ENCODE peak calls at places on chromosomes 3 and 15, in seven cellular contexts. Z is cardiac muscle cell, D is suprapubic skin, I is IMR-90, A is heart right ventricle, T is colonic mucosa, M is mucosa of descending colon. B is an unnamed sample. For H3K4me1, the result is how much of the 10 kb centered on the place peaks cover.

GRCh38 chr3:45211466-45212094 is 14.5 kb downstream of the TMEM158 start:
- DNase-seq in I (no peak), T (no peak), D (no peak), A (no peak), M (no peak), Z (peak), B (no peak)

GRCh38 chr3:150248116-150248864 is 159.8 kb upstream of the TSC22D2 start:
- DNase-seq in M (no peak), D (no peak), Z (peak), A (no peak), I (peak), T (no peak), B (no peak)

GRCh38 chr3:42678447-42678846 is 6.9 kb upstream of the KLHL40 start:
- DNase-seq in Z (no peak), D (no peak), M (no peak), T (no peak), I (no peak), A (no peak), B (no peak)

GRCh38 chr3:136184703-136185102 is 11.4 kb downstream of the MSL2 start:
- DNase-seq in D (no peak), T (no peak), I (no peak), A (no peak), M (no peak), Z (peak), B (no peak)

GRCh38 chr3:38519651-38520050 is 23.5 kb downstream of the EXOG start:
- DNase-seq in M (no peak), I (no peak), A (no peak), D (no peak), Z (no peak), T (no peak), B (no peak)

GRCh38 chr15:32775103-32775502 is 57.3 kb downstream of the GREM1 start:
- DNase-seq in I (no peak), T (no peak), M (no peak), A (no peak), Z (no peak), D (no peak), B (no peak)

GRCh38 chr15:76865548-76865991 is 39.6 kb downstream of the SCAPER start:
- DNase-seq in T (no peak), D (no peak), Z (no peak), M (no peak), A (no peak), I (peak), B (no peak)

GRCh38 chr3:9681011-9681722 is 22.5 kb upstream of the CPNE9 start:
- DNase-seq in Z (no peak), D (no peak), A (no peak), M (no peak), I (no peak), T (no peak), B (no peak)

GRCh38 chr3:50345586-50345985 is at the start of gene ZMYND10:
- DNase-seq in T (peak), Z (peak), I (peak), A (peak), M (peak), D (no peak), B (peak)

GRCh38 chr15:94047566-94047965 is 183.8 kb upstream of the MCTP2 start:
- DNase-seq in D (no peak), Z (no peak), T (no peak), A (no peak), M (no peak), I (no peak), B (no peak)

GRCh38 chr15:78873796-78874761 is 1.4 kb downstream of the MORF4L1 start:
- DNase-seq in I (peak), Z (no peak), T (peak), M (no peak), A (peak), D (no peak), B (no peak)

GRCh38 chr15:82898961-82899360 is 53.6 kb downstream of the HOMER2 start:
- DNase-seq in D (no peak), M (no peak), T (no peak), I (no peak), Z (no peak), A (no peak), B (no peak)

GRCh38 chr3:108546249-108546648 is 35.9 kb upstream of the MYH15 start:
- DNase-seq in T (no peak), Z (no peak), D (no peak), I (peak), A (no peak), M (no peak), B (no peak)

GRCh38 chr3:83934208-83935150 is 1024.3 kb upstream of the CADM2 start:
- DNase-seq in I (no peak), A (no peak), Z (peak), M (no peak), D (no peak), T (no peak), B (no peak)

GRCh38 chr15:85296615-85297402 is 83.6 kb upstream of the AKAP13 start:
- DNase-seq in A (peak), Z (peak), I (peak), T (peak), M (peak), D (peak), B (no peak)

GRCh38 chr3:101685870-101686307 is 629 bp downstream of the RPL24 start:
- DNase-seq in I (no peak), T (no peak), M (no peak), A (no peak), D (no peak), Z (no peak), B (no peak)

GRCh38 chr3:75171632-75172230 is 492.4 kb upstream of the FRG2C start:
- DNase-seq in M (no peak), I (peak), A (no peak), D (no peak), Z (peak), T (no peak), B (no peak)

GRCh38 chr3:98325055-98325454 is 28.6 kb upstream of the OR5K4 start:
- DNase-seq in A (no peak), D (no peak), Z (no peak), T (peak), M (no peak), I (no peak), B (no peak)

GRCh38 chr3:196903740-196904139 is 36.0 kb downstream of the SENP5 start:
- DNase-seq in I (no peak), M (no peak), Z (no peak), T (no peak), D (no peak), A (no peak), B (no peak)

GRCh38 chr3:107999215-107999775 is 91.5 kb downstream of the CD47 start:
- DNase-seq in M (no peak), T (no peak), I (no peak), A (no peak), D (no peak), Z (no peak), B (no peak)

GRCh38 chr3:45889278-45889833 is 3.0 kb downstream of the CCR9 start:
- DNase-seq in M (no peak), I (no peak), A (no peak), T (no peak), D (no peak), Z (no peak), B (no peak)

GRCh38 chr3:37996785-37997301 is 6.3 kb downstream of the VILL start:
- DNase-seq in M (peak), Z (peak), I (peak), T (peak), A (peak), D (no peak), B (peak)

GRCh38 chr3:963755-964154 is 129.1 kb upstream of the CNTN6 start:
- DNase-seq in M (no peak), I (no peak), T (no peak), A (no peak), D (no peak), Z (no peak), B (no peak)

GRCh38 chr15:96125681-96126080 is 204.8 kb upstream of the NR2F2 start:
- DNase-seq in M (no peak), Z (no peak), D (no peak), I (peak), A (no peak), T (no peak), B (no peak)

GRCh38 chr15:31396881-31397560 is 70.4 kb downstream of the KLF13 start:
- DNase-seq in I (peak), A (peak), Z (peak), D (peak), T (peak), M (peak), B (peak)
- H3K4me1 ChIP-seq in I (under half), A (under half), Z (under half), D (half or more), T (under half), M (under half), B (under half)

DNA sequence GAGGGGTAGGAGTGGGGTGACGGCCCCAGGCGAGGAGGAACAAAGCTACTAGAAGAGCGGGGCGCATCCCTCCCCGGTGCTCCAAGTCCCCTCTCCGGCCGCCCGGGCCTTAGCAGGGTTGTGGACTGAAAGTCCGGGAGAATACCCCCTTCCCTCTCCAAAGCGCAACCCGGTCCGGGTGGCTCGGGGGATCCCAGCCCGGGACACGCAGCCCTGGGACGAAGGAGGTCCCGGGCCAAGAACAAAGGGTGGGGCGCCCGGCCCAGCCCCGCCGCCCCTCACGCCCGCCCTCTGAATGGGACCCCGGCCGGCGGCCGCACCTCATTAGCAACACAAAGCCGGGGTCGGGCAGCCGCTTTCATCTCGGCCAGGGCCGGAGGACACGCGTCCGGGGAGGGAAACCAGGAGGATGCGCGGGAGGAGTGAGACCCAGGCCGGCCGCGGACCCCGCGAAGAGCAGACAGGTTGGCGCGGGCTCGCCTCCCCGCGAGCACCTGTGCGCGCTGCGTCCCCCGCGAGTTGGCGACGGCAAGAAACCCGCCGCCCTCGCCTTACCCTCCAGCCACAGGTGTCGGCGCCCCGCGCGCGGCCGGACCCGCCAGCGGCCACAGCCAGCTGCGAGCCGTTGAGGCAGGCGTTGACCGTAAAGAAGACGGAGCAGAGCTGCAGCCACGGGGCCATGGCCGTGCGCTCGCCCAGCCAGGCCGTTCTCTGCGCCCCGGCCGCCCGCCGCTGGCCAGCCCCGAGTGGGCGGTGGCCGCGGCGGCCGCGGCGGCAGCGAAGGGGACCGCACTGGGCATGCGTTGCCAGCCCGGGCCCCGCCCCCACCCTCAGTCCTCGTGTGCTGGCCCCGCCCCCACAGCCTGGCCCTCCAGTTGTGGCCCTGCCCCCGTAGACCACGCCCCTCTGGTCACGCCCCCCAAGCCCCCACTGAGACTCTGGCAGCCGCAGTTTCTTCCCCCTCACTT is at the start of gene IL17RD:
- DNase-seq in M (peak), A (peak), Z (peak), I (peak), D (peak), T (peak), B (peak)
- TF ChIP-seq CTCF in M (no peak), A (no peak), Z (no peak), I (no peak), D (no peak), T (no peak), B (no peak)

DNA sequence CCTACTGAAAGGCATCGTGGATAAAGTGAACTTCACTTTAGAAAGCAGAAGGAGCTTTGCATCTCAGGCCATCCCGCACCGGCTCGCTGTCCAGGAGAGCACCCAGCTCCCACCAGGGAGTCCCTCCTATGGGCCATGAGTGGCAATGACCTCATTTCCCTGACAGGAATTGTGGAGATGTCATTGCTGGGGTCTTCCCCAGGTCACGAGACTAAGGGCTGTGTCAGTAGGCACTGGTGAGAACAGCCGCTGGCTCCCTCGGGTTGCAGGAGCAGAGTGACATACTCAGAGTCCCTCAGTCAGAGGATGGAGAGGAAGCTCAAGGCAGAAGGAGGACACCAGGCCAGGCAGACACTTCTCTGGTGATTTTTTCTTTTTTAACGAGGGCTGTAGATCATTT is 97.3 kb downstream of the XXYLT1 start:
- DNase-seq in T (no peak), I (no peak), A (no peak), Z (no peak), D (peak), M (no peak), B (no peak)
- H3K4me1 ChIP-seq in T (under half), I (under half), A (half or more), Z (under half), D (under half), M (under half), B (under half)

GRCh38 chr3:66233033-66233432 is 12.2 kb downstream of the SLC25A26 start:
- DNase-seq in A (no peak), I (no peak), M (no peak), Z (no peak), D (no peak), T (no peak), B (no peak)

GRCh38 chr3:66237551-66237950 is 16.8 kb downstream of the SLC25A26 start:
- DNase-seq in M (no peak), I (no peak), Z (no peak), D (no peak), T (no peak), A (no peak), B (no peak)

GRCh38 chr3:66239513-66240135 is 18.8 kb downstream of the SLC25A26 start:
- DNase-seq in I (no peak), A (no peak), D (no peak), Z (no peak), M (no peak), T (no peak), B (no peak)

GRCh38 chr3:66241466-66241865 is 20.7 kb downstream of the SLC25A26 start:
- DNase-seq in T (no peak), I (no peak), Z (no peak), A (no peak), D (no peak), M (no peak), B (no peak)

GRCh38 chr3:66236281-66236680 is 15.5 kb downstream of the SLC25A26 start:
- DNase-seq in D (no peak), I (no peak), T (no peak), M (no peak), Z (peak), A (no peak), B (no peak)
- TF ChIP-seq CTCF in D (no peak), I (peak), T (no peak), M (no peak), Z (peak), A (no peak), B (no peak)

GRCh38 chr3:114596147-114596546 is 302.3 kb downstream of the TIGIT start:
- DNase-seq in M (no peak), A (no peak), D (no peak), T (no peak), Z (no peak), I (no peak), B (no peak)
- H3K4me1 ChIP-seq in M (under half), A (half or more), D (under half), T (under half), Z (under half), I (under half), B (under half)

GRCh38 chr3:192772495-192772894 is 45.2 kb upstream of the FGF12 start:
- DNase-seq in T (no peak), Z (peak), A (peak), I (peak), M (no peak), D (no peak), B (no peak)
- TF ChIP-seq CTCF in T (no peak), Z (peak), A (peak), I (peak), M (no peak), D (no peak), B (no peak)

GRCh38 chr3:189901481-189901880 is 219.2 kb downstream of the P3H2 start:
- DNase-seq in Z (no peak), T (no peak), D (no peak), M (no peak), A (no peak), I (no peak), B (no peak)
- H3K4me1 ChIP-seq in Z (under half), T (under half), D (under half), M (under half), A (under half), I (under half), B (under half)

GRCh38 chr15:101676965-101677364 is 24.8 kb upstream of the TM2D3 start:
- DNase-seq in I (peak), Z (no peak), D (no peak), M (no peak), A (no peak), T (no peak), B (no peak)

GRCh38 chr15:101675015-101675414 is 22.8 kb upstream of the TM2D3 start:
- DNase-seq in T (no peak), Z (peak), M (no peak), D (no peak), I (peak), A (no peak), B (no peak)

GRCh38 chr15:101669744-101670143 is 17.6 kb upstream of the TM2D3 start:
- DNase-seq in Z (peak), A (no peak), T (no peak), I (no peak), D (no peak), M (no peak), B (no peak)

GRCh38 chr15:101675796-101676582 is 23.8 kb upstream of the TM2D3 start:
- DNase-seq in Z (peak), T (no peak), A (no peak), M (peak), D (no peak), I (peak), B (no peak)

GRCh38 chr15:101672298-101672697 is 20.1 kb upstream of the TM2D3 start:
- DNase-seq in I (no peak), M (no peak), A (no peak), D (no peak), Z (peak), T (no peak), B (no peak)
- TF ChIP-seq CTCF in I (no peak), M (no peak), A (no peak), D (no peak), Z (no peak), T (no peak), B (no peak)

DNA sequence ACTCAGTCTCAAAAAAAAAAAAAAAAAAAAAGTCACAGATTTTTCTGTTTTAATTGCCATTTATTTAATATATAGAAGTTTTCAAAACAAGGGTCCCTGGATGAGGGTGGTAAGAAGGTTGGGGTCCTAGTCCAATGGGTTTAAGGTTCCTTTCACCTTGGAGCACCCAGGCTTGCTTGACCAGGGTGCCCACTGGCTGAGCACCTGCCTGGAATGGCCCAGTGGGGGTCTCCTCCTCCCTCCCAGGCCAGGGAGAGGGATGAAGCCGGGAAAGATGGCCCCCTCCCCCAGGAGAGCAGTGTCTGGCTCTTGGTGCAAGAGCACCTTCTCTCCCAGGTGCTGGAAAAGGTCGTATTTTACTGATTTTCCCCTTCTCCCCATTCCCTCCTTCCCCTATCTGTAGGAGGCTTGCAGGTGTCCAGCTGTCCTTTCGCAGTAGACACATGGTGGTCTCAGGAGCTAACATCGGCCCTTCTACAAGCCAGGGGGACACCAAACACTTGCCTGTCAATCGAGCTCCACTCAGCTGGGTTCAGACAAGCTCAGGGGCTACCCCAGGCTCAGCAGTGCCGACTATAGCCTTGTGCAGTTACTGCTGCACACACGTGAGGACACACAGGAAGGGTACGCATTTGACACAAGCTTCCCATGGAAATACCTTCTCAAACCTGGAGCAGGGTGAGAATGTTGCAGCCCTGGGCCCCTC is 112.3 kb upstream of the KLF13 start:
- DNase-seq in Z (no peak), M (no peak), I (no peak), D (peak), T (no peak), A (no peak), B (no peak)
- H3K4me1 ChIP-seq in Z (under half), M (under half), I (under half), D (half or more), T (under half), A (under half), B (under half)

GRCh38 chr3:192825657-192826200 is 91.9 kb downstream of the MB21D2 start:
- DNase-seq in A (no peak), D (no peak), I (peak), M (no peak), Z (peak), T (peak), B (no peak)
- TF ChIP-seq CTCF in A (no peak), D (no peak), I (peak), M (no peak), Z (peak), T (no peak), B (no peak)